ENCODE peak calls at places on chromosomes 5 and 9, in ten cellular contexts. E, M, Y, C, T, V, X, H, Q and S are unnamed samples.

GRCh38 chr9:75903785-75904360 is 13.4 kb downstream of the PCSK5 start:
- DNase-seq in E (no peak), M (no peak), Y (no peak), C (no peak), T (no peak), V (no peak), X (no peak), H (peak), Q (no peak), S (peak)

GRCh38 chr5:62475072-62475471 is 62.5 kb downstream of the IPO11 start:
- DNase-seq in E (no peak), M (peak), Y (no peak), C (no peak), T (no peak), V (no peak), X (no peak), H (peak), Q (no peak), S (peak)

GRCh38 chr9:130522233-130522808 is 57.1 kb upstream of the FUBP3 start:
- DNase-seq in E (peak), M (no peak), Y (no peak), C (no peak), T (no peak), V (peak), X (no peak), H (no peak), Q (no peak), S (no peak)

GRCh38 chr9:3277200-3277599 is 248.6 kb downstream of the RFX3 start:
- DNase-seq in E (no peak), M (no peak), Y (no peak), C (no peak), T (no peak), V (no peak), X (no peak), H (no peak), Q (no peak), S (no peak)

GRCh38 chr5:127042593-127042992 is 12.2 kb upstream of the MARCHF3 start:
- DNase-seq in E (peak), M (peak), Y (no peak), C (no peak), T (no peak), V (peak), X (no peak), H (no peak), Q (no peak), S (peak)

GRCh38 chr5:80781356-80781755 is 126.6 kb upstream of the DHFR start:
- DNase-seq in E (no peak), M (no peak), Y (no peak), C (no peak), T (no peak), V (no peak), X (no peak), H (peak), Q (no peak), S (peak)

GRCh38 chr5:1173485-1174070 is 27.8 kb upstream of the SLC6A19 start:
- DNase-seq in E (no peak), M (no peak), Y (peak), C (no peak), T (no peak), V (no peak), X (peak), H (no peak), Q (peak), S (no peak)

GRCh38 chr5:149355688-149356087 is 2.2 kb upstream of the PCYOX1L start:
- DNase-seq in E (no peak), M (no peak), Y (no peak), C (no peak), T (no peak), V (no peak), X (no peak), H (peak), Q (no peak), S (no peak)

GRCh38 chr5:95761771-95762680 is 30.9 kb downstream of the RHOBTB3 start:
- DNase-seq in E (peak), M (peak), Y (no peak), C (no peak), T (no peak), V (no peak), X (no peak), H (no peak), Q (no peak), S (peak)

GRCh38 chr5:31530541-31531265 is 1.2 kb downstream of the DROSHA start:
- DNase-seq in E (no peak), M (no peak), Y (no peak), C (no peak), T (no peak), V (no peak), X (no peak), H (peak), Q (no peak), S (no peak)

GRCh38 chr5:68215888-68216736 is 556 bp downstream of the PIK3R1 start:
- DNase-seq in E (peak), M (no peak), Y (peak), C (peak), T (peak), V (peak), X (peak), H (peak), Q (peak), S (no peak)

GRCh38 chr9:72807765-72808445 is 144.9 kb downstream of the ALDH1A1 start:
- DNase-seq in E (peak), M (no peak), Y (no peak), C (no peak), T (no peak), V (no peak), X (no peak), H (peak), Q (no peak), S (peak)

GRCh38 chr5:5316333-5316732 is 106.1 kb upstream of the ICE1 start:
- DNase-seq in E (no peak), M (peak), Y (no peak), C (no peak), T (no peak), V (no peak), X (no peak), H (no peak), Q (no peak), S (peak)

GRCh38 chr9:36576866-36577265 is 4.2 kb downstream of the MELK start:
- DNase-seq in E (no peak), M (no peak), Y (no peak), C (no peak), T (no peak), V (no peak), X (no peak), H (no peak), Q (no peak), S (no peak)

GRCh38 chr5:73234156-73234555 is 61.2 kb downstream of the TMEM174 start:
- DNase-seq in E (no peak), M (no peak), Y (no peak), C (no peak), T (no peak), V (no peak), X (no peak), H (no peak), Q (no peak), S (no peak)

GRCh38 chr5:125554355-125554754 is 807.9 kb upstream of the ZNF608 start:
- DNase-seq in E (no peak), M (no peak), Y (no peak), C (no peak), T (no peak), V (peak), X (no peak), H (no peak), Q (no peak), S (no peak)

GRCh38 chr9:122099271-122099869 is 6.3 kb upstream of the TTLL11 start:
- DNase-seq in E (peak), M (peak), Y (peak), C (peak), T (peak), V (peak), X (peak), H (peak), Q (peak), S (peak)

GRCh38 chr5:177495243-177496060 is 2.0 kb downstream of the PDLIM7 start:
- DNase-seq in E (peak), M (peak), Y (no peak), C (peak), T (no peak), V (peak), X (peak), H (peak), Q (no peak), S (peak)

GRCh38 chr5:173010547-173011464 is 27.2 kb downstream of the ATP6V0E1 start:
- DNase-seq in E (no peak), M (no peak), Y (peak), C (peak), T (no peak), V (peak), X (peak), H (no peak), Q (peak), S (peak)

GRCh38 chr5:17952231-17952630 is 318.0 kb downstream of the TAF11L14 start:
- DNase-seq in E (no peak), M (no peak), Y (no peak), C (no peak), T (no peak), V (no peak), X (no peak), H (no peak), Q (no peak), S (no peak)

GRCh38 chr5:142598338-142598700 is 87.6 kb downstream of the FGF1 start:
- DNase-seq in E (no peak), M (no peak), Y (no peak), C (no peak), T (no peak), V (no peak), X (no peak), H (no peak), Q (no peak), S (no peak)

GRCh38 chr5:142601432-142601831 is 84.5 kb downstream of the FGF1 start:
- DNase-seq in E (no peak), M (no peak), Y (no peak), C (no peak), T (no peak), V (peak), X (no peak), H (no peak), Q (no peak), S (no peak)

GRCh38 chr5:142600092-142600491 is 85.8 kb downstream of the FGF1 start:
- DNase-seq in E (no peak), M (no peak), Y (no peak), C (no peak), T (no peak), V (no peak), X (no peak), H (no peak), Q (no peak), S (no peak)

GRCh38 chr5:142602720-142603245 is 83.1 kb downstream of the FGF1 start:
- DNase-seq in E (no peak), M (no peak), Y (no peak), C (no peak), T (no peak), V (no peak), X (no peak), H (peak), Q (no peak), S (peak)

GRCh38 chr5:142600611-142601360 is 85.1 kb downstream of the FGF1 start:
- DNase-seq in E (no peak), M (peak), Y (no peak), C (peak), T (no peak), V (no peak), X (peak), H (peak), Q (peak), S (peak)
- H3K4me3 ChIP-seq in E (no peak), M (no peak), Y (peak), C (peak), T (no peak), V (no peak), X (peak), H (no peak), Q (no peak), S (peak)

GRCh38 chr5:52989781-52990530 is 804 bp downstream of the ITGA2 start:
- DNase-seq in E (peak), M (peak), Y (peak), C (no peak), T (no peak), V (peak), X (peak), H (peak), Q (peak), S (peak)
- TF ChIP-seq CTCF in E (peak), M (peak), Y (no peak), C (no peak), T (peak), V (peak), X (peak), H (peak), Q (no peak), S (peak)

GRCh38 chr9:131848570-131849160 is 108.8 kb upstream of the RAPGEF1 start:
- DNase-seq in E (no peak), M (no peak), Y (no peak), C (no peak), T (no peak), V (no peak), X (no peak), H (no peak), Q (no peak), S (no peak)

GRCh38 chr9:131844745-131845118 is 104.9 kb upstream of the RAPGEF1 start:
- DNase-seq in E (no peak), M (no peak), Y (no peak), C (no peak), T (no peak), V (no peak), X (peak), H (no peak), Q (no peak), S (no peak)

GRCh38 chr9:131849391-131849790 is 109.5 kb upstream of the RAPGEF1 start:
- DNase-seq in E (no peak), M (no peak), Y (no peak), C (no peak), T (no peak), V (no peak), X (no peak), H (no peak), Q (no peak), S (no peak)

GRCh38 chr9:131845286-131846011 is 105.6 kb upstream of the RAPGEF1 start:
- DNase-seq in E (no peak), M (no peak), Y (no peak), C (no peak), T (no peak), V (no peak), X (no peak), H (no peak), Q (no peak), S (no peak)

GRCh38 chr9:131847665-131848354 is 107.9 kb upstream of the RAPGEF1 start:
- DNase-seq in E (no peak), M (no peak), Y (no peak), C (no peak), T (no peak), V (no peak), X (no peak), H (no peak), Q (no peak), S (no peak)
- H3K4me3 ChIP-seq in E (no peak), M (no peak), Y (no peak), C (no peak), T (no peak), V (no peak), X (no peak), H (no peak), Q (no peak), S (no peak)

GRCh38 chr5:179610903-179611265 is 12.6 kb downstream of the HNRNPH1 start:
- DNase-seq in E (no peak), M (no peak), Y (no peak), C (no peak), T (no peak), V (no peak), X (no peak), H (no peak), Q (no peak), S (no peak)
- TF ChIP-seq CTCF in E (no peak), M (no peak), Y (no peak), C (no peak), T (no peak), V (no peak), X (no peak), H (no peak), Q (no peak), S (no peak)

DNA sequence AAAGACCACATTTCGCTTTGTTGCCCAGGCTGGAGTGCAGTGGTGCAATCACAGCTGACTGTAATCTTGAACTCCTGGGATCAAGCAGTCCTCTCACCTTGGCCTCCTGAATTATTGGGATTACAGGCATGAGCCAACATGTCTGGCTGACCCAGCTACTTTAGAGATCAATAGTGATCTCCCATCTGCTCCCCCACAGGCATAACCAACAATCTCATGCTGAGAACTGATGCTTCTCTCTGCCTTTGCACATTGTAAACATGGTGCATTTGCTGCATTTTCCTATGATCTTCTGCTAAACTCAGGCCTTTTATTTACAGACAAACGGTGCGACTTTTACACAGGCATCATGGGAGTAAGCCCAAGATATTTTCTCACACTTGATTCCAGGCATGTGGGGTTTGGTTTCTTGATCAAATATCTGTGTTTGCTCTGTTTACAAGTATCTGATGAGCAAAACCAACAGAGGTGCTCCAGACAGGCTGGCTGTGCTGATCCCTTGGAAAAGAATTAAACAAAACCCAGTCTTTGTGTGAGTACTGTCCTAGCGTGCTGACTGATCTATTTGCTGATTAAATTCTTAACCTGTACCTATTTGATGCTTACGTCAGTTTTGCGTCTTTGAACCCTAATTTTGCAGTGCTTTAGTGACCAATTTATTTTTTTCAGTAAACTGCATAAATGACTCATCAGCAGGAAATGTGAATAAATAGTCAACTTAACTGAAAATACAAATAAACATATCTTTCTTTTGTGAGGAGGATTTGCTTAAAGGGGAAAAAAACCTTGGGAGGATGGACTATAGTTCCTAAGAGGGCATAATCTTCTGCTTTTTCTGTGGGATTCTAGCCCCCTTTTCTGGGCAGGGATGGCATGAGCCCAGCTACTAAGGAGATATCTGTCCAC is 191.7 kb upstream of the NR3C1 start:
- DNase-seq in E (no peak), M (no peak), Y (no peak), C (no peak), T (no peak), V (no peak), X (no peak), H (peak), Q (no peak), S (peak)
- H3K4me3 ChIP-seq in E (no peak), M (no peak), Y (no peak), C (no peak), T (no peak), V (no peak), X (no peak), H (no peak), Q (no peak), S (no peak)

DNA sequence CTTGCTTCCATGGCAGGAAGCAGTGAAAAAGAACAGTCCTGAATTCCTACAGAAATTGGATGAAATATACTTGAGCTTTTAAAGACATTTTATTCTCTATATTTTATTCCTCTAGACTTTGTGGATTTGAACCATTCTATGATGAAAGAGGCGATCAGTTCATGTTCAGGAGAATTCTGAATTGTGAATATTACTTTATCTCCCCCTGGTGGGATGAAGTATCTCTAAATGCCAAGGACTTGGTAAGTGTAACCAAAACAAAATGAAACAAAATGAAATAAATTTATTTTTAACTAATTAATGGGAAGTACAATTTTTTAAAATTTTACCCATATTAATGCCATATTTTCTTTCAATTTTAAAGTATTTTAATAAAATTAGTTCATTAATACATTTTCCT is 34.1 kb downstream of the STARD4 start:
- DNase-seq in E (peak), M (no peak), Y (no peak), C (no peak), T (no peak), V (no peak), X (no peak), H (no peak), Q (no peak), S (peak)
- TF ChIP-seq CTCF in E (peak), M (peak), Y (no peak), C (no peak), T (no peak), V (peak), X (no peak), H (no peak), Q (no peak), S (no peak)

DNA sequence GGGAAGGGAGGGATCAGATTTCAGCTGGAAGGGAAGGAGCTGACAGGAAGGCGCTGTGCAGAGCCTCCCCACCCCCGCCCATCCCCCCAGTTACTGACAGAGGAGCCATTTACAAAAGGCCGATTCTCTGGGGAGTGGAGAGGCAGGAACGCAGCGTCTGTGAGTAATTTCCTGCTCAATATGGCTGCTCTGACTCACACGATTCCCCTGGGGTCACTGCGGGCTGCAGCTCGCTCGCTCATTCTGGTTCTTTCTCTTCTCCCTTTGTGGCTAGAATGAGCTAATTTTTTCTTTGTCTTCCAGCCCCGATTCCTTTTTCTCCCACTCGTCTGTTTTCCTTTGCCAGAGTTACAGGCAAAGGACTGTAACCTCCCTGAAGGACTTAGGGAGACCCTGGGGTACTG is 28.8 kb downstream of the PTPA start:
- DNase-seq in E (peak), M (peak), Y (peak), C (peak), T (peak), V (peak), X (peak), H (peak), Q (peak), S (peak)
- H3K4me3 ChIP-seq in E (peak), M (peak), Y (peak), C (peak), T (peak), V (peak), X (peak), H (peak), Q (no peak), S (peak)

GRCh38 chr5:26893078-26893477 is 145.3 kb downstream of the CDH9 start:
- DNase-seq in E (no peak), M (no peak), Y (no peak), C (no peak), T (no peak), V (no peak), X (no peak), H (no peak), Q (no peak), S (no peak)

GRCh38 chr5:26889810-26890209 is 148.6 kb downstream of the CDH9 start:
- DNase-seq in E (no peak), M (no peak), Y (no peak), C (no peak), T (no peak), V (no peak), X (no peak), H (no peak), Q (no peak), S (no peak)

DNA sequence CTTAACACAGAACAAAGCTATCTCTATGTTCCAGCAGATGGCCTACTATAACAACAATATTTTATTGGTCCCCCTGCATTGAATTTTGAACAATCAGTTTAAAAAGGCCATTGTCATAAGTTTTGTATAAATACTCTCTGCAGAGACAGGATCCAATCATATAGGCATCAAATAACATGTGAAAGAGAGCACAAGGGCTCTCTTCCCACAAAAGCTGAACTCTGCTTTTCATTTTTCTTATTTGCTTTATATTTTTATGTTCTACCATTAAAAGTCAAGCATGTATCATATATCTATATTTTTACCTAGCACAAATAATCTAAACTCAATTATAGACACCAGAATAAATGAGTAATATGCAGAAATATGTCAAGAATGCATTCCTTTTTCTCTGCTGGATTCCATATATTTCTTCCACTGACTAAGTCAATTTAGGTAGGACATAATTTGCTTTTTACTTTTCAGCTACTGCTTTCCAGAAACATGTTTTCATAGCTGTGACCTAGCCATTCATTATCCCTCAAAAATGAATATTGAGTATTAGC is 143.6 kb downstream of the CDH9 start:
- DNase-seq in E (no peak), M (no peak), Y (no peak), C (no peak), T (no peak), V (no peak), X (no peak), H (peak), Q (no peak), S (peak)
- TF ChIP-seq CTCF in E (no peak), M (no peak), Y (no peak), C (no peak), T (no peak), V (no peak), X (no peak), H (no peak), Q (no peak), S (no peak)